ENCODE peak calls at places on chromosome 19, in five cellular contexts. One of them, this sample, is unnamed.

GRCh38 chr19:55447421-55448174 is 4.5 kb upstream of the SHISA7 start:
- DNase-seq in neuronal stem cell: no peak
- DNase-seq in H9: no peak
- DNase-seq in IMR-90: peak; percentile 15
- DNase-seq in H1: no peak
- DNase-seq in this sample: no peak

GRCh38 chr19:42348211-42348610 is 22.8 kb downstream of the MEGF8 start:
- DNase-seq in neuronal stem cell: no peak
- DNase-seq in H9: no peak
- DNase-seq in H1: no peak
- DNase-seq in IMR-90: no peak
- DNase-seq in this sample: no peak

GRCh38 chr19:55178781-55179569 is 1.1 kb downstream of the SYT5 start:
- DNase-seq in neuronal stem cell: peak; percentile 87
- DNase-seq in IMR-90: peak; percentile 77
- DNase-seq in H9: peak; percentile 92
- DNase-seq in H1: no peak
- DNase-seq in this sample: no peak

GRCh38 chr19:34135401-34135800 is 36.9 kb upstream of the LSM14A start:
- DNase-seq in IMR-90: no peak
- DNase-seq in H1: no peak
- DNase-seq in neuronal stem cell: no peak
- DNase-seq in H9: no peak
- DNase-seq in this sample: peak; percentile 49

GRCh38 chr19:15280915-15281683 is 48.9 kb upstream of the EPHX3 start:
- DNase-seq in H9: no peak
- DNase-seq in neuronal stem cell: peak; percentile 81
- DNase-seq in H1: no peak
- DNase-seq in IMR-90: peak; percentile 89
- DNase-seq in this sample: peak; percentile 99

GRCh38 chr19:34173145-34173956 is 1.0 kb downstream of the LSM14A start:
- DNase-seq in neuronal stem cell: peak; percentile 64
- DNase-seq in IMR-90: peak; percentile 27
- DNase-seq in H1: peak; percentile 5
- DNase-seq in H9: peak; percentile 65
- DNase-seq in this sample: peak; percentile 98

GRCh38 chr19:10852941-10853340 is 4.7 kb downstream of the C19orf38 start:
- DNase-seq in H9: no peak
- DNase-seq in neuronal stem cell: no peak
- DNase-seq in IMR-90: no peak
- DNase-seq in H1: no peak
- DNase-seq in this sample: no peak

GRCh38 chr19:33514885-33515485 is 6.6 kb downstream of the PEPD start:
- DNase-seq in IMR-90: peak; percentile 32
- DNase-seq in H1: no peak
- DNase-seq in neuronal stem cell: no peak
- DNase-seq in H9: no peak
- DNase-seq in this sample: peak; percentile 24

GRCh38 chr19:52370341-52370710 is 603 bp downstream of the ZNF880 start:
- DNase-seq in H9: no peak
- DNase-seq in H1: no peak
- DNase-seq in IMR-90: no peak
- DNase-seq in neuronal stem cell: no peak
- DNase-seq in this sample: no peak

GRCh38 chr19:33691736-33692135 is 70.0 kb downstream of the CHST8 start:
- DNase-seq in neuronal stem cell: no peak
- DNase-seq in H9: no peak
- DNase-seq in IMR-90: no peak
- DNase-seq in H1: no peak
- DNase-seq in this sample: no peak

GRCh38 chr19:17357078-17357666 is 19.8 kb downstream of the GTPBP3 start:
- DNase-seq in H9: no peak
- DNase-seq in IMR-90: no peak
- DNase-seq in H1: no peak
- DNase-seq in neuronal stem cell: no peak
- DNase-seq in this sample: no peak

GRCh38 chr19:40578442-40578908 is 1.8 kb downstream of the SHKBP1 start:
- DNase-seq in neuronal stem cell: no peak
- DNase-seq in H1: no peak
- DNase-seq in H9: peak; percentile 92
- DNase-seq in IMR-90: peak; percentile 41
- DNase-seq in this sample: no peak

GRCh38 chr19:2057484-2058469 is 6.7 kb upstream of the MKNK2 start:
- DNase-seq in H1: no peak
- DNase-seq in neuronal stem cell: no peak
- DNase-seq in IMR-90: no peak
- DNase-seq in H9: no peak
- DNase-seq in this sample: no peak

GRCh38 chr19:34172661-34173144 is 399 bp downstream of the LSM14A start:
- DNase-seq in H9: no peak
- DNase-seq in H1: peak; percentile 10
- DNase-seq in neuronal stem cell: no peak
- DNase-seq in IMR-90: no peak
- DNase-seq in this sample: no peak

GRCh38 chr19:2084993-2085720 is 11.0 kb downstream of the MOB3A start:
- DNase-seq in IMR-90: no peak
- DNase-seq in H9: no peak
- DNase-seq in H1: no peak
- DNase-seq in neuronal stem cell: no peak
- DNase-seq in this sample: peak; percentile 62

GRCh38 chr19:49301165-49301865 is 23.7 kb downstream of the SLC6A16 start:
- DNase-seq in neuronal stem cell: peak; percentile 67
- DNase-seq in H1: peak; percentile 50
- DNase-seq in IMR-90: peak; percentile 43
- DNase-seq in H9: peak; percentile 86
- DNase-seq in this sample: peak; percentile 81
- H2AFZ ChIP-seq in neuronal stem cell: peak overlapping the region; percentile 48
- H2AFZ ChIP-seq in H1: peak overlapping the region; percentile 95
- H2AFZ ChIP-seq in IMR-90: peak overlapping the region; percentile 85
- H2AFZ ChIP-seq in H9: peak overlapping the region; percentile 93
- H2AFZ ChIP-seq in this sample: no peak overlapping the region

DNA sequence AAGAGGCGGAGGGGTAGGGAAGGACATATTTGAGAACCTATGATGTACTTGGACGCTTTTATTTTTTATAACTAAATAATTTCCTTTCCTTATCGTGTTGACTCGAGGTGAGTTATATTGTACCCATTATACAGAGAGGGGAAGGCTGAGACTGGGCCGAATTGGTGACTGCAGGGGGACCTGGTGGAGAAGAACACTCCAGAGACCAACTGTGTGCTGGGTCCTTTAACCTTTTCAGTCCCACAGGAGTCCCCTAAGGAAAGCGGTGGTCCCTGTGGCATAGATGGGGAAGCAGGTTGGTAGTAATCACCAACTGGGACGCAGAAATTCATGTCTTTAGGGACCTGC is 633 bp downstream of the MYH14 start:
- DNase-seq in IMR-90: no peak
- DNase-seq in H1: no peak
- DNase-seq in neuronal stem cell: no peak
- DNase-seq in H9: no peak
- DNase-seq in this sample: no peak
- H3K4me2 ChIP-seq in IMR-90: no peak overlapping the region
- H3K4me2 ChIP-seq in H1: peak overlapping the region; percentile 71
- H3K4me2 ChIP-seq in neuronal stem cell: peak overlapping the region; percentile 78
- H3K4me2 ChIP-seq in H9: peak overlapping the region; percentile 43
- H3K4me2 ChIP-seq in this sample: peak overlapping the region; percentile 81

GRCh38 chr19:36488816-36489138 is 584 bp downstream of the ZNF566 start:
- DNase-seq in IMR-90: no peak
- DNase-seq in neuronal stem cell: no peak
- DNase-seq in H9: no peak
- DNase-seq in H1: no peak
- DNase-seq in this sample: no peak
- H2BK5ac ChIP-seq in IMR-90: peak overlapping the region; percentile 22
- H2BK5ac ChIP-seq in neuronal stem cell: no peak overlapping the region
- H2BK5ac ChIP-seq in H9: no peak overlapping the region
- H2BK5ac ChIP-seq in H1: peak overlapping the region; percentile 95
- H2BK5ac ChIP-seq in this sample: no peak overlapping the region

DNA sequence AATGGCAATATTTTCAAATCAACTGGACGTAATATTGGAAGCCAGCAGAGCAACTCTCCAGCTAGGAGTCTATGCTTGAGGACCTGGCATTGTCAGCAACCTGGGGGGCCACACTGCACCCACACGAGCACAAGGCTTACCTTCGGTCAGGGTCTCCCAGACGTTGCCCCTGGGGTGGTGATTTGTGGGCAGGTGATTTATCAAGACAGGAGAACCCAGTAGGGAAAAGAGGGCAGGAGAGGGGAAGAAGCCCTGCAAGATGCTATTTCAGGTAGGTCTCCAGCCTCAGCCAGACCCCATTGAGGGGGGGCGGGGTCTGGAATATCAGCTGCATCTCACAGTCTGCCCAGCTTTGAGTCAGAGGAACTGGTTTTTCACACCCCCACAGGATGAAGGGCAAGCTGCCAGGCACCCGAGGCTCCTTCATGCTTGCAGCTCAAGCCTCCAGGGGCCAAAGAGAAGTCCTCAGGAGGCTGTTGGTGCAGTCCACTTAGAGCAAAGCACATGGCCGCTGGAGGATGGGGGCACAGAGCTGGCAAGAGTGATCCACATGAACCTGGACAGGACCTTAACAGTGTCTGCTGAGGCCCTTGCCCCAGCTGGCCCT is 80.9 kb upstream of the UQCRFS1 start:
- DNase-seq in IMR-90: no peak
- DNase-seq in H9: no peak
- DNase-seq in neuronal stem cell: no peak
- DNase-seq in H1: no peak
- DNase-seq in this sample: no peak
- H2AFZ ChIP-seq in IMR-90: no peak overlapping the region
- H2AFZ ChIP-seq in H9: no peak overlapping the region
- H2AFZ ChIP-seq in neuronal stem cell: no peak overlapping the region
- H2AFZ ChIP-seq in H1: no peak overlapping the region
- H2AFZ ChIP-seq in this sample: no peak overlapping the region

DNA sequence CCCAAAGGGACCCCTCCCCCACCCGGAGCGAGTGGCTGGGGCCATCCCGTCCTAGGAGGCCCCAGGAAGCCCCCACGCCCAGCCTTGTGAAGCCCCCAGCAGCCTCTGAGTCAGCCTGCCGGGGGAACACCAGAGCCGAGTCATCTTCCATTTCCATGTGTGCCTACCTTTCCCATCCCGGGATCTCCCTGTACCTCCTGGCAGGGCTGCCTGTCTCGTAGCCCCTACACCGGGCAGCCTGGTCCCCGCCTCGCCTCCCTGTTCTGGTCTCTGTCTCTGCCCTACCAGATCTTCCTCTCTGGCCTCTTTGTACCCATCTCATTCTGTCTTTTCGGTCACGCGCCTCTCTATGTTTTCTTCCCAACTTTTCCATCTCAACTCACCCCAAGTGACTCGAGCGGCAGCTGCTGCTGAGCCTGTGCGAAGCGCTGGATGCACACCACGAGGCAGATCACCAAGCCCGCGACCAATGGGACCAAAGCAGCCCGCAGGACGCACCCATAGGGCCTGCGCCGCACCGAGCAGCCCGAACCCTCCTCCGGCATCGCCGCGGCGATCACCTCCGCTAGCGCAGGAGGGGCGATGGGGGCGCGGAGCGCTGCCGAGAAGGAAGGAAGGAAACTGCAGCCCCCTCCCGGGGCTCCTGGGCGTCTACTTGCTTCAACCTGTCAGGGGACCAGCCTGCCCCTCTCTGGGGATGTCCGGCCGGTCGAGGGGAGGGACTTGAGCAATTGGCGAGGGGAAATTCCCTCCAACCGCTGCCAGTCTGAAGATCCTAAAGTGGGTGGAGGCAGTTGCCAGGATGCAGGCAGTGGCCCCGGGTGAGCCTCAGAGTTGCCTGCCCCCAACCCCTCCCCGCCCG is at the start of gene CD70:
- DNase-seq in IMR-90: no peak
- DNase-seq in neuronal stem cell: peak; percentile 44
- DNase-seq in H1: no peak
- DNase-seq in H9: peak; percentile 89
- DNase-seq in this sample: no peak
- H3K4me2 ChIP-seq in IMR-90: no peak within 1 kb of the TSS
- H3K4me2 ChIP-seq in neuronal stem cell: peak within 1 kb of the TSS; percentile 79
- H3K4me2 ChIP-seq in H1: peak within 1 kb of the TSS; percentile 98
- H3K4me2 ChIP-seq in H9: peak within 1 kb of the TSS; percentile 97
- H3K4me2 ChIP-seq in this sample: no peak within 1 kb of the TSS

GRCh38 chr19:1018932-1019615 is 1.8 kb downstream of the TMEM259 start:
- DNase-seq in IMR-90: no peak
- DNase-seq in H1: no peak
- DNase-seq in neuronal stem cell: no peak
- DNase-seq in H9: no peak
- DNase-seq in this sample: no peak

GRCh38 chr19:1019980-1020867 is 699 bp downstream of the TMEM259 start:
- DNase-seq in neuronal stem cell: no peak
- DNase-seq in H9: no peak
- DNase-seq in IMR-90: no peak
- DNase-seq in H1: no peak
- DNase-seq in this sample: no peak

GRCh38 chr19:1019616-1019961 is 1.3 kb downstream of the TMEM259 start:
- DNase-seq in neuronal stem cell: no peak
- DNase-seq in IMR-90: no peak
- DNase-seq in H1: no peak
- DNase-seq in H9: no peak
- DNase-seq in this sample: no peak

GRCh38 chr19:1018393-1018792 is 2.5 kb downstream of the TMEM259 start:
- DNase-seq in H1: no peak
- DNase-seq in IMR-90: no peak
- DNase-seq in H9: no peak
- DNase-seq in neuronal stem cell: no peak
- DNase-seq in this sample: no peak

DNA sequence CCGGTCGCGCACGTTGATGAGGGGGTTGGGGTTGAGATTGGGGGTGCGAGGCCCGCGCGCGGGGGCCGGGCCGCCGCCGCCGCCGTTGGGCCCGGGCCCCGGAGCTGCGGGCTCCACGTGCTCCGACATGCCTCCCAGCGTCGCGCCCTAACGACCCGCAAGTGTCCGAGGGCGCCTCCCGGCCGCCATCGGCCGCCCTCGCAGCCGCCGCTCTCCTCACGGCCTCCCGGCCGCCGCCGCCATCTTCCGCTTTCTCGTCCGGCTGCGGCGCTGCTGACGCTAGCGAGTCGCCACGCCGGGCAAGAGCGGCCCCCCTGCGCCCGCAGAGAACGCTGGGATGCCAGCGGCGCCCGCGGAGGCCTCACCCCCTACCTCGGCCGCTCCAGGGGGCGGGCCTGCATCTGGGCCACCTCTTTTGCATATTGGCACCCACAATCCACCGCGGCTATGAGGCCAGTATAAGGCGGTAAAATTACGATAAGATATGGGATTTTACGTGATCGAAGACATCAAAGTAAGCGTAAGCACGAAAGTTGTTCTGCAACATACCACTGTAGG is at the start of gene TMEM259:
- DNase-seq in H9: peak; percentile 93
- DNase-seq in H1: peak; percentile 89
- DNase-seq in neuronal stem cell: peak; percentile 98
- DNase-seq in IMR-90: peak; percentile 96
- DNase-seq in this sample: peak; percentile 98
- H2BK5ac ChIP-seq in H9: peak within 1 kb of the TSS; percentile 100
- H2BK5ac ChIP-seq in H1: peak within 1 kb of the TSS; percentile 97
- H2BK5ac ChIP-seq in neuronal stem cell: peak within 1 kb of the TSS; percentile 0
- H2BK5ac ChIP-seq in IMR-90: peak within 1 kb of the TSS; percentile 97
- H2BK5ac ChIP-seq in this sample: peak within 1 kb of the TSS; percentile 75

GRCh38 chr19:39412100-39412866 is at the start of gene PLEKHG2:
- DNase-seq in IMR-90: peak; percentile 100
- DNase-seq in H9: peak; percentile 99
- DNase-seq in H1: peak; percentile 99
- DNase-seq in neuronal stem cell: peak; percentile 100
- DNase-seq in this sample: peak; percentile 100
- H2AFZ ChIP-seq in IMR-90: peak within 1 kb of the TSS; percentile 92
- H2AFZ ChIP-seq in H9: no peak within 1 kb of the TSS
- H2AFZ ChIP-seq in H1: no peak within 1 kb of the TSS
- H2AFZ ChIP-seq in neuronal stem cell: peak within 1 kb of the TSS; percentile 94
- H2AFZ ChIP-seq in this sample: peak within 1 kb of the TSS; percentile 61

This sample was measured in trophoblast cell.